ENCODE peak calls at places on chromosomes 13 and 19, in four cellular contexts. T, C, P and R are unnamed samples. For H3K9me3 and H3K27me3, the result is how much of the 10 kb centered on the place peaks cover.

GRCh38 chr19:3304871-3305423 is 61.4 kb upstream of the NFIC start:
- DNase-seq in T (peak), P (no peak), C (peak), R (peak)

GRCh38 chr13:111502957-111503356 is 182.5 kb downstream of the TEX29 start:
- DNase-seq in C (no peak), T (no peak), P (no peak), R (no peak)

GRCh38 chr19:14476663-14477401 is 1.7 kb upstream of the PTGER1 start:
- DNase-seq in C (peak), P (peak), T (peak), R (peak)

GRCh38 chr13:98821372-98822237 is 69.1 kb upstream of the SLC15A1 start:
- DNase-seq in T (no peak), C (no peak), P (no peak), R (no peak)

GRCh38 chr19:16330368-16330801 is 5.8 kb downstream of the KLF2 start:
- DNase-seq in C (peak), T (peak), P (peak), R (peak)

GRCh38 chr13:104648291-104648690 is 1582.1 kb upstream of the SLC10A2 start:
- DNase-seq in C (no peak), T (no peak), P (no peak), R (no peak)

GRCh38 chr13:32430018-32430747 is 2.3 kb upstream of the N4BP2L1 start:
- DNase-seq in P (no peak), T (no peak), C (no peak), R (no peak)

GRCh38 chr19:35516310-35516709 is 2.9 kb upstream of the DMKN start:
- DNase-seq in C (no peak), P (no peak), T (no peak), R (no peak)

GRCh38 chr13:46126074-46126473 is 21.2 kb upstream of the CPB2 start:
- DNase-seq in C (no peak), T (no peak), P (no peak), R (no peak)

GRCh38 chr19:29615891-29616425 is 9.9 kb downstream of the POP4 start:
- DNase-seq in C (no peak), P (no peak), T (no peak), R (no peak)

GRCh38 chr13:42617262-42617661 is 43.3 kb downstream of the TNFSF11 start:
- DNase-seq in C (no peak), P (no peak), T (no peak), R (no peak)

GRCh38 chr13:47897411-47898050 is 103.5 kb downstream of the SUCLA2 start:
- DNase-seq in P (no peak), C (no peak), T (no peak), R (no peak)

GRCh38 chr19:6233051-6233826 is 46.5 kb downstream of the MLLT1 start:
- DNase-seq in C (no peak), P (peak), T (no peak), R (peak)

GRCh38 chr19:4971424-4971793 is 2.5 kb downstream of the KDM4B start:
- DNase-seq in T (no peak), C (peak), P (no peak), R (no peak)

GRCh38 chr19:14177496-14178074 is 28.4 kb downstream of the ADGRL1 start:
- DNase-seq in C (no peak), P (no peak), T (no peak), R (no peak)

GRCh38 chr13:71021810-71022422 is 845.1 kb downstream of the DACH1 start:
- DNase-seq in P (no peak), C (no peak), T (no peak), R (no peak)

GRCh38 chr13:63696055-63696454 is 2280.4 kb upstream of the PCDH20 start:
- DNase-seq in C (no peak), P (no peak), T (no peak), R (no peak)

GRCh38 chr13:24865158-24865557 is 101.2 kb downstream of the RNF17 start:
- DNase-seq in P (no peak), T (no peak), C (no peak), R (no peak)

GRCh38 chr19:41225238-41226052 is 6.4 kb downstream of the AXL start:
- DNase-seq in T (no peak), C (peak), P (peak), R (peak)

GRCh38 chr19:53881482-53882390 is at the start of gene PRKCG:
- DNase-seq in P (no peak), T (peak), C (peak), R (no peak)

GRCh38 chr13:110382229-110382628 is 75.1 kb downstream of the COL4A2 start:
- DNase-seq in P (no peak), C (no peak), T (no peak), R (peak)

GRCh38 chr13:105573134-105573533 is 962.3 kb downstream of the EFNB2 start:
- DNase-seq in T (no peak), P (no peak), C (no peak), R (no peak)

GRCh38 chr13:106479849-106480400 is 55.5 kb downstream of the EFNB2 start:
- DNase-seq in C (no peak), P (no peak), T (no peak), R (no peak)

GRCh38 chr13:20973886-20974285 is 71.3 kb upstream of the XPO4 start:
- DNase-seq in C (no peak), P (no peak), T (no peak), R (no peak)

GRCh38 chr13:47184311-47184710 is 287.5 kb upstream of the HTR2A start:
- DNase-seq in P (no peak), C (no peak), T (no peak), R (no peak)

GRCh38 chr19:45008554-45008953 is 7.3 kb downstream of the RELB start:
- DNase-seq in C (peak), P (no peak), T (no peak), R (no peak)

GRCh38 chr13:114118086-114118762 is 14.2 kb downstream of the RASA3 start:
- DNase-seq in P (no peak), C (no peak), T (no peak), R (no peak)

GRCh38 chr13:113745059-113745458 is 14.0 kb upstream of the TMEM255B start:
- DNase-seq in P (no peak), T (no peak), C (no peak), R (no peak)

GRCh38 chr13:52141299-52141698 is 12.4 kb upstream of the NEK5 start:
- DNase-seq in C (no peak), P (no peak), T (no peak), R (no peak)

GRCh38 chr19:38849746-38850230 is at the start of gene HNRNPL:
- DNase-seq in T (peak), P (no peak), C (peak), R (no peak)

GRCh38 chr19:49297403-49297802 is 27.6 kb downstream of the SLC6A16 start:
- DNase-seq in C (no peak), P (no peak), T (no peak), R (no peak)

GRCh38 chr13:108609353-108609752 is 20.1 kb upstream of the MYO16 start:
- DNase-seq in C (no peak), T (no peak), P (no peak), R (no peak)

GRCh38 chr13:110677731-110678545 is 28.0 kb downstream of the CARS2 start:
- DNase-seq in T (no peak), C (no peak), P (no peak), R (no peak)

GRCh38 chr19:52542984-52543664 is 15.7 kb downstream of the ZNF808 start:
- DNase-seq in T (no peak), P (no peak), C (no peak), R (no peak)

GRCh38 chr13:105598551-105598950 is 936.9 kb downstream of the EFNB2 start:
- DNase-seq in T (no peak), P (no peak), C (no peak), R (no peak)

GRCh38 chr19:36652958-36653357 is 13.7 kb downstream of the ZNF461 start:
- DNase-seq in C (no peak), T (no peak), P (no peak), R (no peak)
- H3K9me3 ChIP-seq in C (half or more), T (under half), P (under half), R (under half)

DNA sequence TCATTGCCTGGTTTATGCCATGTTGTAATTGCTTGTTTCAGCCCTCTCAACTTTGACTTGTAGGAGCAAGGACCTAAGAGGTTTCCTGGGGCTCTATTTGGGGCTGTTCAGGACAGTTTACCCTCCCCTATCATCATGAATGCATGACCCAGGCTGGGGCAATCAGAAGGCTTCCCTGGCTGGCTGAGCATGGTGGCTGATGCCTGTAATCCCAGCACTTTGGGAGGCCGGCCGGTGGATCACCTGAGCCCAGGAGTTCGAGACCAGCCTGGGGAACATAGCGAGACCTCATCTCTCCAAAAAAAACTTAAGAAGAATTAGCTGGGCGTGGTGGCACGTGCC is 6.1 kb upstream of the LSM4 start:
- DNase-seq in C (no peak), P (no peak), T (no peak), R (no peak)
- H3K4me3 ChIP-seq in C (peak), P (peak), T (no peak), R (peak)

GRCh38 chr19:1776606-1777147 is 23.4 kb downstream of the ONECUT3 start:
- DNase-seq in T (no peak), C (no peak), P (no peak), R (no peak)

GRCh38 chr19:1773173-1773572 is 19.9 kb downstream of the ONECUT3 start:
- DNase-seq in T (no peak), P (no peak), C (no peak), R (no peak)

GRCh38 chr19:1775951-1776605 is 22.8 kb downstream of the ONECUT3 start:
- DNase-seq in T (no peak), P (no peak), C (no peak), R (no peak)

GRCh38 chr19:1777149-1777548 is 23.8 kb downstream of the ONECUT3 start:
- DNase-seq in P (no peak), T (no peak), C (no peak), R (no peak)

DNA sequence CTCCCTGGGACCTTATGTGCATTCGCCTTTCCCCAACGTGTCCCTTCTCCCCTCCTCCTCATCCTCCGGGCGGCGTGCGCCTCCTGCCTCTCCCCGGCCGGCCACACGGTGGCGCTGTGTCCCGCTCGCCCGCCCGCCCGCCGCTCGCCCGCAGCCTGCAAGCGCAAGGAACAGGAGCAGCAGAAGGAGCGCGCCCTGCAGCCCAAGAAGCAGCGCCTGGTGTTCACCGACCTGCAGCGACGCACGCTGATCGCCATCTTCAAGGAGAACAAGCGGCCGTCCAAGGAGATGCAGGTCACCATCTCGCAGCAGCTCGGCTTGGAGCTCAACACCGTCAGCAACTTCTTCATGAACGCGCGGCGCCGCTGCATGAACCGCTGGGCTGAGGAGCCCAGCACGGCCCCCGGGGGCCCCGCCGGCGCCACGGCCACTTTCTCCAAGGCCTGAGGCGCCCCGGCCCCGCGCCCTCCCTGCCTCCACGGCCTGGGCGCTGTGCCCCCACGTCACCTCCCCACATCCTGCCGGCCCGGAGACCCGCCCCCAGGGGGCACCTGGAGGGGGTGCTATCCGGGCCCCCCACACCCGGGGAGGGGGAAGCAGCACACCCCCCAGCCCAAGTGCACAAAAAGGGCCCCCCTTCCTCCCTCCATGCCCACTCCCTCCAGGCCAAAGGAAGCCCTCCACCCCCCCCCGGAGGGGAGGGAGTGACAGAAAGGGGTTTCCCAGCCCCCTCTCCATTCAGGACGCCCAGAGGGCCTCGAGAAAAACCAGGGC is 21.9 kb downstream of the ONECUT3 start:
- DNase-seq in P (no peak), T (no peak), C (no peak), R (no peak)
- H3K27me3 ChIP-seq in P (under half), T (under half), C (half or more), R (under half)

GRCh38 chr13:77810430-77810829 is 108.2 kb downstream of the EDNRB start:
- DNase-seq in P (no peak), C (no peak), T (no peak), R (no peak)
- H3K9me3 ChIP-seq in P (under half), C (under half), T (under half), R (under half)

GRCh38 chr19:7506385-7507328 is 9.2 kb upstream of the ZNF358 start:
- DNase-seq in T (no peak), C (peak), P (peak), R (peak)
- H3K4me3 ChIP-seq in T (no peak), C (no peak), P (no peak), R (no peak)

GRCh38 chr13:99895428-99895998 is 76.1 kb downstream of the ZIC5 start:
- DNase-seq in C (no peak), P (no peak), T (no peak), R (no peak)
- H3K27me3 ChIP-seq in C (half or more), P (under half), T (under half), R (under half)